ENCODE peak calls at places on chromosomes 12 and 14, in nine cellular contexts. Z is esophagus muscularis mucosa, U is sigmoid colon, M is stomach, C is upper lobe of left lung, J is K562, A is GM12878, L is HepG2, P is H1. H is an unnamed sample. For H3K9me3, the result is how much of the 10 kb centered on the place peaks cover.

GRCh38 chr14:25846232-25846631 is 751.6 kb downstream of the NOVA1 start:
- DNase-seq in Z (no peak), U (no peak), M (no peak), C (no peak), J (no peak), A (no peak), L (no peak), P (no peak), H (no peak)

GRCh38 chr12:62933220-62933870 is 1.6 kb downstream of the PPM1H start:
- DNase-seq in Z (no peak), U (no peak), M (peak), C (no peak), J (peak), A (no peak), L (peak), P (no peak), H (peak)

GRCh38 chr12:32989705-32990104 is 93.1 kb upstream of the PKP2 start:
- DNase-seq in Z (no peak), U (no peak), M (no peak), C (no peak), J (no peak), A (no peak), L (no peak), P (no peak), H (no peak)

GRCh38 chr12:106418970-106419369 is 61.4 kb downstream of the POLR3B start:
- DNase-seq in Z (no peak), U (no peak), M (no peak), C (no peak), J (no peak), A (no peak), L (no peak), P (no peak), H (no peak)

GRCh38 chr12:18998343-18999270 is 130.9 kb upstream of the PLEKHA5 start:
- DNase-seq in Z (no peak), U (no peak), M (no peak), C (no peak), J (no peak), A (no peak), L (no peak), P (no peak), H (no peak)

GRCh38 chr12:7289743-7290142 is 14.1 kb upstream of the ACSM4 start:
- DNase-seq in Z (no peak), U (no peak), M (no peak), C (no peak), J (no peak), A (no peak), L (no peak), P (no peak), H (no peak)

GRCh38 chr14:73372529-73372928 is 85.8 kb downstream of the NUMB start:
- DNase-seq in Z (no peak), U (no peak), M (no peak), C (no peak), J (no peak), A (no peak), L (no peak), P (no peak), H (no peak)

GRCh38 chr14:100576091-100577085 is 10.8 kb downstream of the BEGAIN start:
- DNase-seq in Z (no peak), U (peak), M (no peak), C (peak), J (no peak), A (no peak), L (no peak), P (no peak), H (no peak)

GRCh38 chr12:80702889-80703605 is 4.4 kb upstream of the MYF6 start:
- DNase-seq in Z (no peak), U (no peak), M (no peak), C (no peak), J (no peak), A (peak), L (peak), P (no peak), H (no peak)

GRCh38 chr14:63398952-63399351 is 80.2 kb upstream of the GPHB5 start:
- DNase-seq in Z (no peak), U (no peak), M (no peak), C (no peak), J (no peak), A (no peak), L (no peak), P (no peak), H (no peak)

GRCh38 chr12:125203145-125203765 is 138.0 kb downstream of the AACS start:
- DNase-seq in Z (no peak), U (no peak), M (no peak), C (no peak), J (peak), A (no peak), L (peak), P (no peak), H (no peak)

GRCh38 chr12:685388-685787 is 22.1 kb upstream of the NINJ2 start:
- DNase-seq in Z (no peak), U (no peak), M (no peak), C (no peak), J (no peak), A (peak), L (no peak), P (no peak), H (peak)

GRCh38 chr14:80781968-80782367 is 159.6 kb downstream of the CEP128 start:
- DNase-seq in Z (no peak), U (no peak), M (no peak), C (no peak), J (no peak), A (no peak), L (no peak), P (no peak), H (no peak)

GRCh38 chr12:91703884-91704283 is 441.8 kb downstream of the BTG1 start:
- DNase-seq in Z (no peak), U (no peak), M (no peak), C (no peak), J (no peak), A (no peak), L (no peak), P (no peak), H (no peak)

GRCh38 chr14:74615735-74616134 is 3.7 kb upstream of the LTBP2 start:
- DNase-seq in Z (no peak), U (no peak), M (no peak), C (no peak), J (no peak), A (no peak), L (no peak), P (no peak), H (no peak)

GRCh38 chr12:132351751-132352495 is 22.5 kb upstream of the GALNT9 start:
- DNase-seq in Z (no peak), U (no peak), M (no peak), C (peak), J (no peak), A (no peak), L (no peak), P (no peak), H (no peak)

GRCh38 chr12:132346496-132347470 is 17.4 kb upstream of the GALNT9 start:
- DNase-seq in Z (no peak), U (no peak), M (no peak), C (peak), J (no peak), A (no peak), L (no peak), P (no peak), H (no peak)

GRCh38 chr12:132347471-132347855 is 18.1 kb upstream of the GALNT9 start:
- DNase-seq in Z (no peak), U (no peak), M (no peak), C (peak), J (no peak), A (no peak), L (no peak), P (no peak), H (no peak)

GRCh38 chr12:132348176-132348575 is 18.8 kb upstream of the GALNT9 start:
- DNase-seq in Z (no peak), U (no peak), M (no peak), C (peak), J (no peak), A (no peak), L (no peak), P (no peak), H (no peak)

GRCh38 chr12:132349501-132350131 is 20.2 kb upstream of the GALNT9 start:
- DNase-seq in Z (no peak), U (no peak), M (no peak), C (no peak), J (no peak), A (no peak), L (no peak), P (no peak), H (no peak)
- TF ChIP-seq POLR2AphosphoS5 in Z (no peak), U (no peak), M (no peak), C (no peak), J (no peak), A (no peak), L (no peak), P (no peak), H (no peak)

GRCh38 chr14:54147285-54147684 is 190.7 kb upstream of the BMP4 start:
- DNase-seq in Z (no peak), U (no peak), M (no peak), C (no peak), J (no peak), A (no peak), L (no peak), P (no peak), H (no peak)
- TF ChIP-seq EP300 in Z (no peak), U (no peak), M (no peak), C (no peak), J (no peak), A (no peak), L (no peak), P (no peak), H (no peak)

DNA sequence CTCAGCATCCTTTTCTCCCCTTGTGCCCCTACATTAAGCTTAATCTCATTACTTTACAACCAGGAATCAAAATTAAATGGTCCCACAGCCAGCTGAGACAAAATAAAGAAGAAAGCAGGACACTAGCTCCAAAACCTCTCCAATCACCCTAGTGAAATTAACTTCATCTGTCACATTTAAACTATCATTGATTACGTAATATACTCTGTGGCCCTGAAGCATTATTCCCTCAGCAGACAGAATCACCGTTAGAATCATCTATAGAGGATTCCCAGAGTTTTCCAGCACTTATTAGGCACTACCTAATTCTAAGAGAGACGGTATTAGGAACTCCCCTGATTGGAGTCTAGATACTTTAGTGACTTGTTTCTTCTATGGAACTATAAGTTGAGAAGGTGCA is at the start of gene OR4K17:
- DNase-seq in Z (no peak), U (no peak), M (no peak), C (no peak), J (no peak), A (no peak), L (no peak), P (no peak), H (no peak)
- H3K9me3 ChIP-seq in Z (under half), U (under half), M (under half), C (under half), J (under half), A (under half), L (under half), P (under half), H (under half)

GRCh38 chr12:69947123-69947522 is 122.1 kb downstream of the MYRFL start:
- DNase-seq in Z (no peak), U (no peak), M (no peak), C (no peak), J (no peak), A (no peak), L (no peak), P (no peak), H (no peak)
- TF ChIP-seq POLR2AphosphoS5 in Z (no peak), U (no peak), M (no peak), C (no peak), J (no peak), A (no peak), L (no peak), P (no peak), H (no peak)

GRCh38 chr12:105060715-105061378 is 23.4 kb downstream of the ALDH1L2 start:
- DNase-seq in Z (no peak), U (no peak), M (no peak), C (no peak), J (no peak), A (no peak), L (peak), P (no peak), H (no peak)
- TF ChIP-seq EP300 in Z (no peak), U (no peak), M (no peak), C (no peak), J (no peak), A (no peak), L (no peak), P (no peak), H (no peak)

DNA sequence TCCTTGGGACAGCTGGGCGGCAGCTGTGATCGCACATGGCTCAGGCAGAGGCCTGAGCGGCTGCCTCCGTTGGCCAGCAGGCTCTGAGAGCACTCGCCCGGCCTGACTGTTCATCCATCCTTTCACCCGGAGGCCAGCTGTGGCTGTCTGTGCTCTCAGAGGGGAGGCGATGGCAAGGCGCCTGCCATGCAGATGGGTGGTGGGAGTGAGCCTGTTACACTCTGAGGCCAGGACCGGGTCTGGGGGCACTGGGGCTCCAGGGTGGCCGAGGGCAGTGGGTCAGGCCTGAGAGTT is 292.3 kb downstream of the TMEM121 start:
- DNase-seq in Z (no peak), U (no peak), M (no peak), C (peak), J (no peak), A (no peak), L (no peak), P (no peak), H (no peak)
- H3K9me3 ChIP-seq in Z (under half), U (under half), M (under half), C (under half), J (under half), A (under half), L (under half), P (half or more), H (under half)

DNA sequence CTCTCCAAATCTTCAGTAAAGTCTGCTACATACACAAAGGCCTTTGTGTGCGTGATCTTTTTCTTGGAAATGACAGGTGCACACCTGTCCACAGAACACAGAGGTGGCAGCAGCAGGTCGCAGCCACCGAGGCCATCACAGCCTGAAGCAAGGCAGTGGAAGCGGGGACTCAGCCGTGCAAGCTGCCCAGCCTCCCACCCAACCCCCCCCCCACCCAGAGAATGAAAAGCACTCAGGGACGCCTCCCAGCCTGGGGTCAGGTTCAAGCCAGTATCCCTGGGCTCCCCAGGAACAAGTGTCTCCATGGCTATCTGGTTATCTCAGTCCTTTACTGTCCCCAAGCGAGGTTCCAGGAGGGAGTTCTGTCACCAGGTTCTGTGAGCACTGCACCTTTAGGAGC is 31.2 kb upstream of the TSPAN9 start:
- DNase-seq in Z (no peak), U (peak), M (no peak), C (no peak), J (peak), A (no peak), L (no peak), P (no peak), H (no peak)
- TF ChIP-seq POLR2AphosphoS5 in Z (no peak), U (no peak), M (no peak), C (no peak), J (no peak), A (no peak), L (no peak), P (no peak), H (no peak)

DNA sequence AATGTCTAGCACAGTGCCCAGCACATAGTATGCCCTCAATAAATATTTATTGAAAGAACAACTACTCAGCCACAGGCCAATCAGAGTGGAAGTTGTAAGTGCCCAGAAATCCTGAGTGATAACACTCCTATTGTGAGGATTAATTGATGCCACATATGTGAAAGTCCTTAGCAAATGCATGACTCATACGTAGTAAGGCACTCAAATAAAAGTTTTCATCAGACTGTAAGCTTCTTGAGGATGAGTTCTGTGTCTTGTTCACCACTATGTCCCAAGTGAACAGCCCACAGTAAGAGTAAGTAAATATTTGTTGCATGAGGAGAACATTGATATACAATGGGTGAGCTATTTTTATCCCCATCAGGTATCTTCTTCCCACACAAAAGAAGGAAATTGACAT is 24.7 kb upstream of the ANO6 start:
- DNase-seq in Z (no peak), U (no peak), M (no peak), C (no peak), J (no peak), A (no peak), L (peak), P (no peak), H (no peak)
- TF ChIP-seq EP300 in Z (no peak), U (no peak), M (no peak), C (no peak), J (no peak), A (no peak), L (no peak), P (no peak), H (no peak)

DNA sequence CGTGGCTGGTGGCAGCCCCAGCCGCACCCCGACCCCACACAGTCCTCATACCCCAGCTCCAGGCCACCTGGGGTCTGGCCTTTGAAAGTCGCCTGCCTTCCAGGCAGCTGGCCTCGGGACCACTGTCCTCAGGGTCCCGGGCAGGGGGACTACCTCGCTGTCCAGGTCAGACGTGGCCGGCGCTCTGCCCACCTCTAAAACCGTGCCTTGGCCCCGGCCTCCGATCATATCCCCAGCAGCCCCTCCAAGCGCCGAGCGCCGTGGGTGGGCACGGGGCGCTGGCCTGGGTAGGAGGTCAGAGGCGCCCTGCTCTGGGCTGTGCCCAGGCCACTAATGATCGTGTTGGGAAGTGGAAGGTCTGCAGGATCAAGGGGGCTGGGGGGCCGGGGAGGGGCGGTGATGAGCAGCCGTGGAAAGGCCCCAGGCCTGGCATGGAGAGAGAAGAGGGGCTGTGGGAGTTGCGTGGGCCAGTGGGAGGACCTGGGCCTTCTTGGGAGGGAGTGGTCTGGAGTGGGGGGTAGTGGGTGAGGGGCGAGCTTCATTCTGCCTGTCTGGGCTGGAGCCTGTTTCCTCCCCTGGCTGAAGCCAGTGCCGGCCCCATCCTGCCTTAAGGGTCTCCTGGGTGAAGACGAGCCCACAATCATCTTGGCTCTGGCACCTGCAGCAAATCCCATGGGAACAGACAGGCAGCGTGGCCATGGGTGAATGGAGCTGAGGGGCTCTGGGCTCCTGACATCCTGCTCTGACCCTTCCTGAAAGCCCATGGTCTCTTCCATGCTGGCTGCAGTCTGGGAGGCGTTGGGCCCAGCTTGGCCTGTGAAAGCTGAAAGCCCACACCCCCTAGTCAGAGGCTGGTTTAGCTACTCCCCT is 4.9 kb downstream of the TMEM121 start:
- DNase-seq in Z (no peak), U (peak), M (no peak), C (peak), J (no peak), A (no peak), L (no peak), P (no peak), H (no peak)
- H3K9me3 ChIP-seq in Z (under half), U (under half), M (under half), C (under half), J (under half), A (under half), L (under half), P (half or more), H (under half)

H was measured in transverse colon.